ENCODE peak calls at places on chromosomes 11 and 22, in six cellular contexts. Z is cardiac fibroblast, U is GM23338, O is H9, Y is glutamatergic neuron, M is AG09309. V is an unnamed sample.

GRCh38 chr11:126426126-126426525 is 70.6 kb downstream of the ST3GAL4 start:
- DNase-seq in Z (no peak), U (no peak), O (no peak), Y (no peak), M (no peak), V (no peak)

GRCh38 chr11:8381343-8381742 is 117.7 kb upstream of the LMO1 start:
- DNase-seq in Z (no peak), U (no peak), O (no peak), Y (no peak), M (no peak), V (no peak)

GRCh38 chr11:70303070-70303469 is 32.6 kb downstream of the PPFIA1 start:
- DNase-seq in Z (peak), U (no peak), O (no peak), Y (no peak), M (peak), V (no peak)

GRCh38 chr11:77309401-77310085 is 8.1 kb upstream of the GDPD4 start:
- DNase-seq in Z (no peak), U (no peak), O (no peak), Y (no peak), M (no peak), V (no peak)

GRCh38 chr11:1478544-1478943 is 8.0 kb downstream of the MOB2 start:
- DNase-seq in Z (no peak), U (no peak), O (no peak), Y (no peak), M (no peak), V (no peak)

GRCh38 chr11:10913075-10913474 is 55.2 kb upstream of the ZBED5 start:
- DNase-seq in Z (no peak), U (no peak), O (no peak), Y (no peak), M (no peak), V (no peak)

GRCh38 chr11:789951-790350 is at the start of gene CEND1:
- DNase-seq in Z (peak), U (peak), O (no peak), Y (peak), M (no peak), V (peak)

GRCh38 chr11:113729456-113729855 is 23.3 kb upstream of the TMPRSS5 start:
- DNase-seq in Z (no peak), U (peak), O (no peak), Y (no peak), M (no peak), V (no peak)

GRCh38 chr22:42960146-42960509 is 54.8 kb downstream of the PACSIN2 start:
- DNase-seq in Z (no peak), U (no peak), O (no peak), Y (no peak), M (no peak), V (no peak)

GRCh38 chr11:63737718-63738117 is 30.9 kb downstream of the ZFTA start:
- DNase-seq in Z (no peak), U (no peak), O (no peak), Y (no peak), M (no peak), V (no peak)

GRCh38 chr11:34747261-34747660 is 126.4 kb downstream of the EHF start:
- DNase-seq in Z (no peak), U (no peak), O (no peak), Y (no peak), M (no peak), V (no peak)

GRCh38 chr11:61599968-61600710 is 19.3 kb upstream of the SYT7 start:
- DNase-seq in Z (no peak), U (peak), O (no peak), Y (no peak), M (no peak), V (no peak)

GRCh38 chr22:43172191-43172590 is 14.7 kb downstream of the TTLL12 start:
- DNase-seq in Z (no peak), U (no peak), O (no peak), Y (no peak), M (no peak), V (no peak)

GRCh38 chr22:30892286-30892685 is 76.3 kb downstream of the MORC2 start:
- DNase-seq in Z (no peak), U (no peak), O (no peak), Y (no peak), M (no peak), V (no peak)

GRCh38 chr11:36376888-36377758 is 81.0 kb downstream of the PRR5L start:
- DNase-seq in Z (peak), U (peak), O (peak), Y (peak), M (no peak), V (peak)

GRCh38 chr11:134358853-134359490 is 27.2 kb downstream of the GLB1L2 start:
- DNase-seq in Z (no peak), U (no peak), O (no peak), Y (no peak), M (no peak), V (no peak)

GRCh38 chr11:18844753-18845367 is 53.3 kb upstream of the PTPN5 start:
- DNase-seq in Z (peak), U (peak), O (peak), Y (no peak), M (no peak), V (no peak)

GRCh38 chr11:59992420-59992819 is 24.6 kb upstream of the OOSP4B start:
- DNase-seq in Z (no peak), U (no peak), O (no peak), Y (no peak), M (no peak), V (no peak)

GRCh38 chr11:72625746-72626636 is 48.2 kb downstream of the PDE2A start:
- DNase-seq in Z (peak), U (peak), O (no peak), Y (no peak), M (no peak), V (no peak)

GRCh38 chr11:44623321-44623715 is 57.9 kb downstream of the CD82 start:
- DNase-seq in Z (no peak), U (no peak), O (peak), Y (no peak), M (no peak), V (no peak)

GRCh38 chr11:118996926-118997626 is 862 bp upstream of the CENATAC start:
- DNase-seq in Z (no peak), U (peak), O (peak), Y (no peak), M (no peak), V (no peak)

GRCh38 chr11:126433989-126434949 is 78.8 kb downstream of the ST3GAL4 start:
- DNase-seq in Z (no peak), U (no peak), O (no peak), Y (no peak), M (no peak), V (no peak)

GRCh38 chr11:13223112-13223511 is 54.5 kb upstream of the BMAL1 start:
- DNase-seq in Z (no peak), U (no peak), O (no peak), Y (no peak), M (no peak), V (no peak)

GRCh38 chr11:121520243-121521144 is 67.7 kb upstream of the SORL1-AS1 start:
- DNase-seq in Z (peak), U (no peak), O (no peak), Y (no peak), M (peak), V (no peak)

GRCh38 chr11:128709402-128709801 is 15.5 kb downstream of the FLI1 start:
- DNase-seq in Z (peak), U (no peak), O (no peak), Y (no peak), M (peak), V (no peak)

GRCh38 chr11:3126207-3126865 is 38.8 kb downstream of the OSBPL5 start:
- DNase-seq in Z (peak), U (no peak), O (no peak), Y (no peak), M (no peak), V (peak)

GRCh38 chr22:32731372-32731771 is 70.1 kb upstream of the TIMP3 start:
- DNase-seq in Z (no peak), U (no peak), O (no peak), Y (no peak), M (no peak), V (no peak)

GRCh38 chr11:6703247-6704063 is 20.3 kb upstream of the MRPL17 start:
- DNase-seq in Z (peak), U (peak), O (peak), Y (peak), M (peak), V (peak)

GRCh38 chr11:107581147-107581546 is 9.8 kb upstream of the ELMOD1 start:
- DNase-seq in Z (no peak), U (peak), O (no peak), Y (no peak), M (no peak), V (no peak)

GRCh38 chr22:45407793-45408192 is 5.6 kb downstream of the SMC1B start:
- DNase-seq in Z (no peak), U (no peak), O (no peak), Y (no peak), M (no peak), V (no peak)

GRCh38 chr22:50074056-50074455 is 11.2 kb downstream of the MLC1 start:
- DNase-seq in Z (no peak), U (peak), O (peak), Y (no peak), M (no peak), V (no peak)

GRCh38 chr11:34345012-34345804 is 12.6 kb downstream of the ABTB2 start:
- DNase-seq in Z (peak), U (no peak), O (peak), Y (no peak), M (peak), V (no peak)

GRCh38 chr11:133406493-133406892 is 125.8 kb downstream of the OPCML start:
- DNase-seq in Z (no peak), U (no peak), O (no peak), Y (no peak), M (no peak), V (no peak)

GRCh38 chr11:43268161-43268560 is 43.6 kb upstream of the API5 start:
- DNase-seq in Z (no peak), U (no peak), O (no peak), Y (peak), M (no peak), V (no peak)

GRCh38 chr11:20488352-20488751 is 100.8 kb downstream of the PRMT3 start:
- DNase-seq in Z (no peak), U (no peak), O (no peak), Y (no peak), M (no peak), V (no peak)

GRCh38 chr11:86577663-86578636 is 94.5 kb downstream of the ME3 start:
- DNase-seq in Z (peak), U (no peak), O (no peak), Y (no peak), M (peak), V (no peak)

GRCh38 chr11:92240946-92241345 is 16.3 kb downstream of the FAT3 start:
- DNase-seq in Z (no peak), U (peak), O (no peak), Y (no peak), M (no peak), V (no peak)

GRCh38 chr11:46471943-46472661 is 80.5 kb upstream of the CHRM4 start:
- DNase-seq in Z (no peak), U (no peak), O (no peak), Y (no peak), M (no peak), V (no peak)
- TF ChIP-seq CTCF in Z (no peak), U (no peak), O (no peak), Y (no peak), M (no peak), V (no peak)

GRCh38 chr11:125297346-125297910 is 132.9 kb downstream of the PKNOX2 start:
- DNase-seq in Z (no peak), U (no peak), O (no peak), Y (no peak), M (no peak), V (no peak)
- TF ChIP-seq CTCF in Z (no peak), U (no peak), O (no peak), Y (no peak), M (no peak), V (no peak)

DNA sequence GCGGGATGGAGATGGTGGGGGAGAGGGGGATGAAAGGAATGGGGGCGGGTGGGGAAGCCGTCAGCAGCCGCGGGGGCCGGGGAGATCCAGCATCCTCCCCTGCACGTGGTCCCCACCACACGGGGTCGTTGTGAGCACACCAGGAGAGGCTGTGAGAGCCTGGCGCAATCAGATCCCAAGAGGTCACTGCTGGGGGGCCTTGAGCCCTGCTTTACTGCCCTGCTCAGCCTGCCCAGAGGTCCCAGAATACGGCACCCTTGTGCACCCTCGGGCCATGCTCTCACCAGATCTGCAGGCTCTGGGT is 7.4 kb downstream of the CABP7 start:
- DNase-seq in Z (peak), U (peak), O (peak), Y (peak), M (no peak), V (peak)
- TF ChIP-seq CTCF in Z (peak), U (peak), O (peak), Y (peak), M (peak), V (peak)

DNA sequence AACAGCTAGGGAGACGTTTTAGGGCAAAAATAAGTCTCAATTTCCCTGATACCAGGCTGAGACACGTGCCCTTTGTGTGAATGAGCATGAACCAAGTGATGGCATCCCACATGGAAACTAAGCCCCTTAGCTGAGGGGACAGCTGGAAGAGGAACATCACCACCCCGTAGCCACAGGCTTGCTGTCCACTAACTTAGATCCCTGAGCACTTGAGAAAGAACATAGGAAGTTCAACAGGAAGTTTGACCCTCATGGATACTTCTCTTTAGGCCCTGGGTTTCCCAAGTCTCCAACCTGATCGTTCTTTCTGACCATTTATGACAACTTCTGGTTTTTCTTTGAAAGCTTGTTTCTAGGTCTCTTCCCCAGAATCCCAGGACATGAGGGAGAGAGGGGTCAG is 11.6 kb upstream of the CKAP5 start:
- DNase-seq in Z (no peak), U (no peak), O (no peak), Y (no peak), M (no peak), V (no peak)
- TF ChIP-seq CTCF in Z (no peak), U (no peak), O (no peak), Y (no peak), M (no peak), V (no peak)

GRCh38 chr11:47376543-47377371 is 1.6 kb downstream of the SPI1 start:
- DNase-seq in Z (no peak), U (peak), O (no peak), Y (no peak), M (no peak), V (no peak)
- TF ChIP-seq CTCF in Z (no peak), U (peak), O (peak), Y (no peak), M (no peak), V (no peak)